ENCODE peak calls at places on chromosomes 3 and 15, in four cellular contexts. B is A549; F is iPS-NIHi11; A is stimulated activated CD8-positive, alpha-beta memory T cell treated with anti-CD3 and anti-CD28 coated beads, Interleukin-15, amount 100 ng/mL, for 4 hours. J is an unnamed sample.

GRCh38 chr3:123202451-123202850 is 708 bp downstream of the SEC22A start:
- DNase-seq in B (peak; percentile 36), F (peak; percentile 35), A (no peak), J (peak; percentile 4)

GRCh38 chr15:100598655-100599054 is 3.3 kb downstream of the LINS1 start:
- DNase-seq in B (no peak), F (no peak), A (no peak), J (no peak)

GRCh38 chr3:146577662-146578061 is 27.5 kb downstream of the PLSCR5 start:
- DNase-seq in B (no peak), F (no peak), A (no peak), J (no peak)

GRCh38 chr3:15630646-15631350 is 29.3 kb downstream of the BTD start:
- DNase-seq in B (peak; percentile 58), F (no peak), A (no peak), J (peak; percentile 80)

GRCh38 chr3:19147905-19148767 is at the start of gene KCNH8:
- DNase-seq in B (peak; percentile 3), F (peak; percentile 61), A (no peak), J (no peak)

GRCh38 chr15:77026501-77027110 is 31.7 kb downstream of the PSTPIP1 start:
- DNase-seq in B (no peak), F (no peak), A (no peak), J (no peak)

GRCh38 chr3:72274511-72275295 is 489.8 kb upstream of the PROK2 start:
- DNase-seq in B (no peak), F (no peak), A (no peak), J (peak; percentile 46)

GRCh38 chr3:193403307-193403706 is 24.8 kb upstream of the ATP13A5 start:
- DNase-seq in B (no peak), F (no peak), A (no peak), J (no peak)

GRCh38 chr15:28116521-28117488 is 17.7 kb upstream of the OCA2 start:
- DNase-seq in B (no peak), F (no peak), A (no peak), J (no peak)

GRCh38 chr3:125437631-125438435 is 62.7 kb upstream of the ZNF148 start:
- DNase-seq in B (peak; percentile 15), F (peak; percentile 72), A (peak; percentile 18), J (peak; percentile 31)

GRCh38 chr3:13851091-13851849 is 28.6 kb downstream of the WNT7A start:
- DNase-seq in B (no peak), F (no peak), A (no peak), J (no peak)

GRCh38 chr15:85329561-85330421 is 50.6 kb upstream of the AKAP13 start:
- DNase-seq in B (peak; percentile 58), F (no peak), A (no peak), J (no peak)

GRCh38 chr3:108437439-108437838 is 73.0 kb downstream of the MYH15 start:
- DNase-seq in B (no peak), F (no peak), A (no peak), J (no peak)

GRCh38 chr3:166473501-166473900 is 636.3 kb upstream of the BCHE start:
- DNase-seq in B (no peak), F (no peak), A (no peak), J (no peak)

GRCh38 chr15:23647001-23647295 is 719 bp downstream of the MAGEL2 start:
- DNase-seq in B (no peak), F (no peak), A (no peak), J (no peak)

GRCh38 chr15:54374184-54374947 is 396.1 kb downstream of the UNC13C start:
- DNase-seq in B (no peak), F (no peak), A (no peak), J (no peak)

GRCh38 chr3:120364101-120364500 is 14.9 kb upstream of the LRRC58 start:
- DNase-seq in B (no peak), F (no peak), A (no peak), J (no peak)

GRCh38 chr15:66986951-66987350 is 78.5 kb upstream of the SMAD3 start:
- DNase-seq in B (no peak), F (no peak), A (no peak), J (no peak)

GRCh38 chr3:194300392-194300758 is 50.8 kb downstream of the CPN2 start:
- DNase-seq in B (no peak), F (peak; percentile 74), A (no peak), J (no peak)

GRCh38 chr3:66812126-66812525 is 186.0 kb upstream of the KBTBD8 start:
- DNase-seq in B (no peak), F (no peak), A (no peak), J (no peak)

GRCh38 chr3:36909666-36910065 is 35.2 kb downstream of the TRANK1 start:
- DNase-seq in B (no peak), F (no peak), A (no peak), J (no peak)

GRCh38 chr3:131960324-131960723 is 74.5 kb downstream of the CPNE4 start:
- DNase-seq in B (no peak), F (no peak), A (no peak), J (no peak)

GRCh38 chr3:136733317-136733833 is 18.8 kb downstream of the STAG1 start:
- DNase-seq in B (no peak), F (no peak), A (no peak), J (no peak)

GRCh38 chr3:143825513-143825912 is 22.8 kb downstream of the SLC9A9 start:
- DNase-seq in B (no peak), F (no peak), A (no peak), J (no peak)

GRCh38 chr3:52052831-52053306 is 3.5 kb downstream of the DUSP7 start:
- DNase-seq in B (peak; percentile 38), F (peak; percentile 76), A (no peak), J (peak; percentile 60)

GRCh38 chr3:43874290-43874689 is 183.6 kb downstream of the ABHD5 start:
- DNase-seq in B (no peak), F (no peak), A (no peak), J (no peak)

GRCh38 chr3:103923907-103924306 is 1442.8 kb upstream of the ALCAM start:
- DNase-seq in B (no peak), F (no peak), A (no peak), J (no peak)

GRCh38 chr3:145370870-145371269 is 790.1 kb downstream of the PLOD2 start:
- DNase-seq in B (no peak), F (no peak), A (no peak), J (no peak)

GRCh38 chr15:92670625-92671024 is 15.1 kb upstream of the FAM174B start:
- DNase-seq in B (no peak), F (no peak), A (no peak), J (no peak)

GRCh38 chr15:68209735-68210408 is 4.7 kb upstream of the CALML4 start:
- DNase-seq in B (no peak), F (no peak), A (no peak), J (no peak)

GRCh38 chr3:139309880-139310279 is 33.9 kb upstream of the MRPS22 start:
- DNase-seq in B (no peak), F (no peak), A (no peak), J (no peak)

J was measured in HS-27A.